ENCODE peak calls at places on chromosomes 2 and 18, in four cellular contexts. One of them, this sample, is unnamed.

GRCh38 chr18:58691256-58691655 is 20.0 kb downstream of the MALT1 start:
- DNase-seq in stimulated activated CD4-positive, alpha-beta T cell treated with anti-CD3 and anti-CD28 coated beads, Interleukin-4, amount 100 ng/mL, for 1 hour: no peak
- DNase-seq in nephron progenitor cell: no peak
- DNase-seq in T1000: no peak
- DNase-seq in this sample: no peak

GRCh38 chr2:119253760-119254600 is 30.3 kb downstream of the STEAP3 start:
- DNase-seq in stimulated activated CD4-positive, alpha-beta T cell treated with anti-CD3 and anti-CD28 coated beads, Interleukin-4, amount 100 ng/mL, for 1 hour: no peak
- DNase-seq in nephron progenitor cell: no peak
- DNase-seq in T1000: no peak
- DNase-seq in this sample: no peak

GRCh38 chr2:45612741-45613140 is 1.7 kb upstream of the SRBD1 start:
- DNase-seq in stimulated activated CD4-positive, alpha-beta T cell treated with anti-CD3 and anti-CD28 coated beads, Interleukin-4, amount 100 ng/mL, for 1 hour: no peak
- DNase-seq in nephron progenitor cell: no peak
- DNase-seq in T1000: no peak
- DNase-seq in this sample: no peak

GRCh38 chr2:231611273-231612198 is 18.9 kb downstream of the TEX44 start:
- DNase-seq in stimulated activated CD4-positive, alpha-beta T cell treated with anti-CD3 and anti-CD28 coated beads, Interleukin-4, amount 100 ng/mL, for 1 hour: peak; percentile 54
- DNase-seq in nephron progenitor cell: no peak
- DNase-seq in T1000: peak; percentile 76
- DNase-seq in this sample: no peak

GRCh38 chr2:200860092-200860795 is 4.2 kb downstream of the CLK1 start:
- DNase-seq in stimulated activated CD4-positive, alpha-beta T cell treated with anti-CD3 and anti-CD28 coated beads, Interleukin-4, amount 100 ng/mL, for 1 hour: no peak
- DNase-seq in nephron progenitor cell: no peak
- DNase-seq in T1000: no peak
- DNase-seq in this sample: no peak

GRCh38 chr2:37632310-37632709 is 39.1 kb downstream of the CDC42EP3 start:
- DNase-seq in stimulated activated CD4-positive, alpha-beta T cell treated with anti-CD3 and anti-CD28 coated beads, Interleukin-4, amount 100 ng/mL, for 1 hour: no peak
- DNase-seq in nephron progenitor cell: no peak
- DNase-seq in T1000: no peak
- DNase-seq in this sample: no peak

GRCh38 chr2:237696471-237696870 is 69.1 kb downstream of the LRRFIP1 start:
- DNase-seq in stimulated activated CD4-positive, alpha-beta T cell treated with anti-CD3 and anti-CD28 coated beads, Interleukin-4, amount 100 ng/mL, for 1 hour: no peak
- DNase-seq in nephron progenitor cell: no peak
- DNase-seq in T1000: no peak
- DNase-seq in this sample: no peak

GRCh38 chr2:107988108-107988507 is 1.8 kb downstream of the SLC5A7 start:
- DNase-seq in stimulated activated CD4-positive, alpha-beta T cell treated with anti-CD3 and anti-CD28 coated beads, Interleukin-4, amount 100 ng/mL, for 1 hour: no peak
- DNase-seq in nephron progenitor cell: no peak
- DNase-seq in T1000: no peak
- DNase-seq in this sample: no peak

GRCh38 chr2:9908639-9909038 is 42.9 kb upstream of the GRHL1 start:
- DNase-seq in stimulated activated CD4-positive, alpha-beta T cell treated with anti-CD3 and anti-CD28 coated beads, Interleukin-4, amount 100 ng/mL, for 1 hour: no peak
- DNase-seq in nephron progenitor cell: no peak
- DNase-seq in T1000: no peak
- DNase-seq in this sample: no peak

GRCh38 chr2:239095475-239095874 is 247.6 kb downstream of the TWIST2 start:
- DNase-seq in stimulated activated CD4-positive, alpha-beta T cell treated with anti-CD3 and anti-CD28 coated beads, Interleukin-4, amount 100 ng/mL, for 1 hour: no peak
- DNase-seq in nephron progenitor cell: no peak
- DNase-seq in T1000: no peak
- DNase-seq in this sample: no peak

GRCh38 chr2:132477436-132477835 is 60.8 kb downstream of the GPR39 start:
- DNase-seq in stimulated activated CD4-positive, alpha-beta T cell treated with anti-CD3 and anti-CD28 coated beads, Interleukin-4, amount 100 ng/mL, for 1 hour: no peak
- DNase-seq in nephron progenitor cell: no peak
- DNase-seq in T1000: no peak
- DNase-seq in this sample: no peak

GRCh38 chr18:13159579-13159978 is 59.0 kb upstream of the LDLRAD4 start:
- DNase-seq in stimulated activated CD4-positive, alpha-beta T cell treated with anti-CD3 and anti-CD28 coated beads, Interleukin-4, amount 100 ng/mL, for 1 hour: no peak
- DNase-seq in nephron progenitor cell: peak; percentile 21
- DNase-seq in T1000: no peak
- DNase-seq in this sample: no peak

GRCh38 chr18:12477606-12478005 is 69.9 kb downstream of the PRELID3A start:
- DNase-seq in stimulated activated CD4-positive, alpha-beta T cell treated with anti-CD3 and anti-CD28 coated beads, Interleukin-4, amount 100 ng/mL, for 1 hour: no peak
- DNase-seq in nephron progenitor cell: no peak
- DNase-seq in T1000: no peak
- DNase-seq in this sample: no peak

GRCh38 chr2:102063360-102063947 is 71.7 kb downstream of the IL1R2 start:
- DNase-seq in stimulated activated CD4-positive, alpha-beta T cell treated with anti-CD3 and anti-CD28 coated beads, Interleukin-4, amount 100 ng/mL, for 1 hour: no peak
- DNase-seq in nephron progenitor cell: no peak
- DNase-seq in T1000: no peak
- DNase-seq in this sample: no peak

GRCh38 chr2:52072949-52073348 is 1041.0 kb upstream of the NRXN1 start:
- DNase-seq in stimulated activated CD4-positive, alpha-beta T cell treated with anti-CD3 and anti-CD28 coated beads, Interleukin-4, amount 100 ng/mL, for 1 hour: no peak
- DNase-seq in nephron progenitor cell: no peak
- DNase-seq in T1000: no peak
- DNase-seq in this sample: no peak

GRCh38 chr2:64260093-64260808 is 116.0 kb upstream of the PELI1 start:
- DNase-seq in stimulated activated CD4-positive, alpha-beta T cell treated with anti-CD3 and anti-CD28 coated beads, Interleukin-4, amount 100 ng/mL, for 1 hour: no peak
- DNase-seq in nephron progenitor cell: no peak
- DNase-seq in T1000: no peak
- DNase-seq in this sample: no peak

GRCh38 chr2:164478205-164478604 is 143.1 kb downstream of the GRB14 start:
- DNase-seq in stimulated activated CD4-positive, alpha-beta T cell treated with anti-CD3 and anti-CD28 coated beads, Interleukin-4, amount 100 ng/mL, for 1 hour: no peak
- DNase-seq in nephron progenitor cell: no peak
- DNase-seq in T1000: no peak
- DNase-seq in this sample: no peak

GRCh38 chr2:147806846-147807245 is 38.0 kb upstream of the ACVR2A start:
- DNase-seq in stimulated activated CD4-positive, alpha-beta T cell treated with anti-CD3 and anti-CD28 coated beads, Interleukin-4, amount 100 ng/mL, for 1 hour: no peak
- DNase-seq in nephron progenitor cell: no peak
- DNase-seq in T1000: no peak
- DNase-seq in this sample: no peak

GRCh38 chr2:64922482-64923384 is 66.5 kb upstream of the SLC1A4 start:
- DNase-seq in stimulated activated CD4-positive, alpha-beta T cell treated with anti-CD3 and anti-CD28 coated beads, Interleukin-4, amount 100 ng/mL, for 1 hour: no peak
- DNase-seq in nephron progenitor cell: no peak
- DNase-seq in T1000: no peak
- DNase-seq in this sample: no peak

GRCh38 chr2:216633616-216634316 is 546 bp downstream of the IGFBP2 start:
- DNase-seq in stimulated activated CD4-positive, alpha-beta T cell treated with anti-CD3 and anti-CD28 coated beads, Interleukin-4, amount 100 ng/mL, for 1 hour: no peak
- DNase-seq in nephron progenitor cell: no peak
- DNase-seq in T1000: no peak
- DNase-seq in this sample: peak; percentile 55

GRCh38 chr2:205193829-205194228 is 488.5 kb upstream of the NRP2 start:
- DNase-seq in stimulated activated CD4-positive, alpha-beta T cell treated with anti-CD3 and anti-CD28 coated beads, Interleukin-4, amount 100 ng/mL, for 1 hour: no peak
- DNase-seq in nephron progenitor cell: no peak
- DNase-seq in T1000: no peak
- DNase-seq in this sample: no peak

GRCh38 chr2:200624660-200625059 is 38.8 kb downstream of the AOX1 start:
- DNase-seq in stimulated activated CD4-positive, alpha-beta T cell treated with anti-CD3 and anti-CD28 coated beads, Interleukin-4, amount 100 ng/mL, for 1 hour: no peak
- DNase-seq in nephron progenitor cell: no peak
- DNase-seq in T1000: no peak
- DNase-seq in this sample: no peak

GRCh38 chr18:22173221-22173927 is 4.0 kb downstream of the GATA6 start:
- DNase-seq in stimulated activated CD4-positive, alpha-beta T cell treated with anti-CD3 and anti-CD28 coated beads, Interleukin-4, amount 100 ng/mL, for 1 hour: no peak
- DNase-seq in nephron progenitor cell: no peak
- DNase-seq in T1000: no peak
- DNase-seq in this sample: no peak

GRCh38 chr18:50190926-50191325 is 4.0 kb downstream of the MYO5B start:
- DNase-seq in stimulated activated CD4-positive, alpha-beta T cell treated with anti-CD3 and anti-CD28 coated beads, Interleukin-4, amount 100 ng/mL, for 1 hour: no peak
- DNase-seq in nephron progenitor cell: no peak
- DNase-seq in T1000: no peak
- DNase-seq in this sample: no peak

GRCh38 chr2:160652236-160652635 is 158.6 kb upstream of the RBMS1 start:
- DNase-seq in stimulated activated CD4-positive, alpha-beta T cell treated with anti-CD3 and anti-CD28 coated beads, Interleukin-4, amount 100 ng/mL, for 1 hour: peak; percentile 45
- DNase-seq in nephron progenitor cell: no peak
- DNase-seq in T1000: no peak
- DNase-seq in this sample: peak; percentile 59

GRCh38 chr2:42880738-42881525 is 88.5 kb upstream of the HAAO start:
- DNase-seq in stimulated activated CD4-positive, alpha-beta T cell treated with anti-CD3 and anti-CD28 coated beads, Interleukin-4, amount 100 ng/mL, for 1 hour: no peak
- DNase-seq in nephron progenitor cell: no peak
- DNase-seq in T1000: no peak
- DNase-seq in this sample: no peak

GRCh38 chr2:12769492-12770105 is 52.9 kb downstream of the TRIB2 start:
- DNase-seq in stimulated activated CD4-positive, alpha-beta T cell treated with anti-CD3 and anti-CD28 coated beads, Interleukin-4, amount 100 ng/mL, for 1 hour: no peak
- DNase-seq in nephron progenitor cell: no peak
- DNase-seq in T1000: no peak
- DNase-seq in this sample: no peak

GRCh38 chr2:207071820-207072219 is 93.9 kb downstream of the KLF7 start:
- DNase-seq in stimulated activated CD4-positive, alpha-beta T cell treated with anti-CD3 and anti-CD28 coated beads, Interleukin-4, amount 100 ng/mL, for 1 hour: no peak
- DNase-seq in nephron progenitor cell: no peak
- DNase-seq in T1000: no peak
- DNase-seq in this sample: no peak

GRCh38 chr2:15588329-15588919 is 3.2 kb upstream of the DDX1 start:
- DNase-seq in stimulated activated CD4-positive, alpha-beta T cell treated with anti-CD3 and anti-CD28 coated beads, Interleukin-4, amount 100 ng/mL, for 1 hour: peak; percentile 24
- DNase-seq in nephron progenitor cell: peak; percentile 77
- DNase-seq in T1000: no peak
- DNase-seq in this sample: no peak

GRCh38 chr2:70690846-70691245 is 77.2 kb downstream of the ADD2 start:
- DNase-seq in stimulated activated CD4-positive, alpha-beta T cell treated with anti-CD3 and anti-CD28 coated beads, Interleukin-4, amount 100 ng/mL, for 1 hour: no peak
- DNase-seq in nephron progenitor cell: no peak
- DNase-seq in T1000: no peak
- DNase-seq in this sample: no peak

GRCh38 chr2:41698787-41699422 is 348.9 kb upstream of the PKDCC start:
- DNase-seq in stimulated activated CD4-positive, alpha-beta T cell treated with anti-CD3 and anti-CD28 coated beads, Interleukin-4, amount 100 ng/mL, for 1 hour: peak; percentile 7
- DNase-seq in nephron progenitor cell: peak; percentile 72
- DNase-seq in T1000: no peak
- DNase-seq in this sample: no peak

GRCh38 chr2:95268208-95269035 is 5.8 kb upstream of the PROM2 start:
- DNase-seq in stimulated activated CD4-positive, alpha-beta T cell treated with anti-CD3 and anti-CD28 coated beads, Interleukin-4, amount 100 ng/mL, for 1 hour: no peak
- DNase-seq in nephron progenitor cell: no peak
- DNase-seq in T1000: no peak
- DNase-seq in this sample: no peak